ENCODE peak calls at places on chromosome 12, in four cellular contexts. G is fibroblast of mammary gland, T is AG09309, H is transverse colon. P is an unnamed sample.

GRCh38 chr12:116662612-116663144 is 75.2 kb downstream of the SPRING1 start:
- DNase-seq in H (peak), G (no peak), T (no peak), P (no peak)

GRCh38 chr12:77049767-77050353 is 15.5 kb downstream of the E2F7 start:
- DNase-seq in T (no peak), H (no peak), G (peak), P (peak)

GRCh38 chr12:128583453-128583852 is 240.3 kb downstream of the SLC15A4 start:
- DNase-seq in T (no peak), G (no peak), H (no peak), P (no peak)

GRCh38 chr12:95648990-95649791 is 97.9 kb upstream of the USP44 start:
- DNase-seq in G (peak), T (peak), H (no peak), P (peak)

GRCh38 chr12:13044002-13044858 is at the start of gene FAM234B:
- DNase-seq in G (peak), H (peak), T (peak), P (peak)

GRCh38 chr12:102526701-102527100 is 46.3 kb upstream of the IGF1 start:
- DNase-seq in T (no peak), H (no peak), G (peak), P (no peak)

GRCh38 chr12:89179983-89180382 is 172.3 kb downstream of the DUSP6 start:
- DNase-seq in G (peak), T (peak), H (peak), P (peak)

GRCh38 chr12:89947437-89948265 is 239.0 kb upstream of the ATP2B1 start:
- DNase-seq in G (peak), H (no peak), T (peak), P (no peak)

GRCh38 chr12:28172434-28173030 is 17.7 kb upstream of the CCDC91 start:
- DNase-seq in H (peak), T (peak), G (peak), P (peak)

GRCh38 chr12:129659927-129660326 is 243.9 kb downstream of the TMEM132D start:
- DNase-seq in G (peak), T (no peak), H (peak), P (no peak)

GRCh38 chr12:43066471-43066870 is 476.9 kb upstream of the PRICKLE1 start:
- DNase-seq in G (no peak), T (no peak), H (no peak), P (no peak)

GRCh38 chr12:94704452-94704871 is 54.1 kb upstream of the TMCC3 start:
- DNase-seq in T (peak), G (peak), H (no peak), P (peak)

GRCh38 chr12:14756331-14757143 is 46.7 kb downstream of the WBP11 start:
- DNase-seq in T (no peak), H (no peak), G (no peak), P (peak)

GRCh38 chr12:12776261-12776660 is 9.2 kb upstream of the APOLD1 start:
- DNase-seq in T (no peak), H (peak), G (no peak), P (peak)

GRCh38 chr12:21301-22189 is 45.0 kb upstream of the IQSEC3 start:
- DNase-seq in G (no peak), T (no peak), H (no peak), P (no peak)

GRCh38 chr12:107490000-107490399 is 195.6 kb upstream of the PWP1 start:
- DNase-seq in G (no peak), H (no peak), T (no peak), P (no peak)

GRCh38 chr12:45192041-45192695 is 23.7 kb upstream of the ANO6 start:
- DNase-seq in G (peak), H (no peak), T (no peak), P (peak)

GRCh38 chr12:106145539-106146447 is 7.0 kb upstream of the NUAK1 start:
- DNase-seq in T (no peak), H (peak), G (no peak), P (no peak)

GRCh38 chr12:117342682-117343081 is 18.7 kb downstream of the NOS1 start:
- DNase-seq in H (no peak), G (no peak), T (no peak), P (no peak)

GRCh38 chr12:112146123-112146522 is 20.8 kb downstream of the TRAFD1 start:
- DNase-seq in G (no peak), H (no peak), T (no peak), P (no peak)

GRCh38 chr12:8912910-8913309 is 1.4 kb upstream of the PHC1 start:
- DNase-seq in H (no peak), T (no peak), G (peak), P (peak)

GRCh38 chr12:125245601-125246345 is 180.5 kb downstream of the AACS start:
- DNase-seq in G (no peak), T (no peak), H (no peak), P (no peak)

GRCh38 chr12:29241821-29242591 is 92.9 kb downstream of the FAR2 start:
- DNase-seq in T (peak), G (peak), H (peak), P (peak)

GRCh38 chr12:11901687-11902524 is 168.8 kb upstream of the BCL2L14 start:
- DNase-seq in T (no peak), H (no peak), G (no peak), P (no peak)

GRCh38 chr12:70982991-70983390 is 62.5 kb upstream of the PTPRR start:
- DNase-seq in T (no peak), G (peak), H (no peak), P (no peak)

GRCh38 chr12:48033451-48033850 is 29.2 kb upstream of the COL2A1 start:
- DNase-seq in H (no peak), G (no peak), T (no peak), P (no peak)

GRCh38 chr12:89556976-89557375 is 31.1 kb upstream of the POC1B start:
- DNase-seq in T (no peak), H (no peak), G (no peak), P (peak)

DNA sequence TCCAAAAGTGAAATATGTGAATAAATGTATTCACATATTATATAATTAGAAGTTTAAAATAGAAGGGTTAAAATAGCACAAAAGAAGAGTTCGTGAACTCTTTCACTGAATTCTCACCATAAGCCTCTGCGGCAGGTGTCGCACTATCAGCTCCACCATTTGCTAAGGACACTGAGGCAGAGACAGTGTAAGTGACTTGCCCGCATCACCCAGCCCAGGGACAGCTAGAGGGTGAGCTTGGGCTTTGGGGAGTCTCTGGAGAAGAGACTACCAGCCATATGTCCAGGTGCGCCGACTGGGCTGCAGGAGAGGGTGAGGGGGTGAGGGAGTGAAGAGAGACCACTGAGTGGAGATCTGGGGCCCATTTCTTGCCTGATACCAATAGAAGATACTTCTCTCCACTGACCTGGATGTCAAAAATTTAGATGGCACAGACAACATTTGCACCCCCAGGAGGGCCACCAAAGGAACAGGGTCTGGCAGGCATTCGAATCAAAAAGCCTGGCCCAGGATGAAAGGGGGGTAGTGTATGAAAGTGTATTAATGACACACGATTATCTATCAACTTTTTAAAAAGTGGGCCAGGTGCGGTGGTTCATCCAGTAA is 28.5 kb downstream of the FAIM2 start:
- DNase-seq in T (no peak), H (no peak), G (no peak), P (no peak)
- TF ChIP-seq CTCF in T (no peak), H (no peak), G (no peak), P (no peak)

DNA sequence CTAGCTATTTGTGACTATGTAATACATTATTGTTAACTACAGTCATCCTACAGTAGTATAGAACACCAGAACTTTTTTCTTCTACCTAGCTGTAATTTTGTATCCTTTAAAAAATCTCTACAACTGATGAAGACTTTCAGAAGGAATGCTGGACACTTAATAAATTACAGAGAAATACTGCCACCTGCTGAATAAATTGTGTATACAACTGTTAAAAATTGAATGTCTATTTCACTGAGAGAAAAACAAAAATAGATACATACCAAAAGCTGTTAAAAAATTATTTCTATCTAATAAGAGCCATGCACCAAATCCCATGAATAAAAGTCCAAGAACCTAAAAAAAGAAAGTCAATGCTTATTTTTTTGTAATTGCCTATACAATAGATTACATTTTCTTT is 6.6 kb downstream of the TSPAN19 start:
- DNase-seq in T (no peak), G (peak), H (no peak), P (no peak)
- TF ChIP-seq CTCF in T (peak), G (peak), H (peak), P (no peak)

DNA sequence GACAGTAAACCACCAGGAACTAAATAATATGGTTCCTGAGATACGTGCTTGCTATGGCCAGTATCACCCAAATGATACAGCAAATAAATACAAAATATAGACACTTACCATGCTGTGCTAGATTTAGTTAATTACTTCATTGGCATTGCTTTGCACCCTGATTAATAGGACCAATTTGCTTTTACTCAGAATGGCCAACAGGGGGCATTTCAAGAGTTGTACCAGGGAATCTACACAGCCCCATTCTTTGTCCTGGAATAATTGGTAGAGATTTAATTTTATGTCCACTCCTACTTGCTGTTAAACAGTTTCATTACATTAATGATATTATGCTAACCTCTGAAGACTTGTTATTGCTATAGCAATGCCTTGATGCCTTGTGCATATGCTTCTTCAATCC is 280.8 kb downstream of the RERGL start:
- DNase-seq in T (no peak), G (no peak), H (no peak), P (no peak)
- TF ChIP-seq CTCF in T (no peak), G (no peak), H (no peak), P (no peak)

GRCh38 chr12:38907171-38907923 is 2.0 kb upstream of the CPNE8 start:
- DNase-seq in H (no peak), T (no peak), G (peak), P (no peak)

GRCh38 chr12:38912116-38912515 is 6.7 kb upstream of the CPNE8 start:
- DNase-seq in H (no peak), G (no peak), T (no peak), P (no peak)

GRCh38 chr12:38915783-38916182 is 10.4 kb upstream of the CPNE8 start:
- DNase-seq in T (no peak), G (no peak), H (no peak), P (no peak)

GRCh38 chr12:38906482-38907170 is 1.2 kb upstream of the CPNE8 start:
- DNase-seq in H (peak), G (peak), T (peak), P (peak)

DNA sequence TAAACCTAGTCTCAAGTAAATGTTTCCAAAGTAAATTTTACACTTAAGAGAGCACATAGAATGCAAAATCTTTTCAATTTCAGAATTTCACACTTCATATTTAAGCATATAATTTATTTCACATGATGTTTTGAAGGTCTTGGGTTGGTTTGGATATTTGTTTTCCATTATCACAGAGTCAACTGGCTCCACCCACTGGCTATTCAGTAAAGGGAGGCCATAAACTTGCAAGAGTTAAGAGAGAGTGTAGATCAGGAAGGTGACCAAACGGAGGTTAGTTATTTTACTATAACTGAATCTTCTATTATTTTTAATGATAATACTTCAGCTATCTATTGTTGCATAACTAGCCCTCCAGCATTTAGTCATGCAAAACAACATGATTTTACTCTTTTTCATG is 6.2 kb upstream of the CPNE8 start:
- DNase-seq in H (no peak), G (peak), T (no peak), P (no peak)
- TF ChIP-seq CTCF in H (no peak), G (no peak), T (peak), P (no peak)

DNA sequence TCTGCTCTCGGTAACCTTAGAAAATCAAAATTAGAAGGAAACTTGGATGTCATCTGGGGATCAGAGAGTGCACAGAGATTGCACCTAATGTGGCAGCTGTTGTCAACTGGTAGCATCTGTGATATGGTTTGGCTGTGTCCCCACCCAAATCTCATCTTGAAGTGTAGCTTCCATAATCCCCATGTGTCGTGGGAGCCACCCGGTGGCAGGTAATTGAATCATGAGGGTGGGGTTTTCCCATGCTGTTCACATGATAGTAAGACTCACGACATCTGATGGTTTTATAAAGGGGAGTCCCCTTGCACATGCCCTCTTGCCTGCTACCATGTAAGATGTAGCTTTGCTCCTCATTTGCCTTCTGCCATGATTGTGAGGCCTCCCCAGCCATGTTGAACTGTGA is 127.7 kb upstream of the SRRM4 start:
- DNase-seq in G (no peak), H (no peak), T (no peak), P (no peak)
- TF ChIP-seq CTCF in G (no peak), H (no peak), T (no peak), P (no peak)

GRCh38 chr12:92926549-92926948 is 2.5 kb downstream of the EEA1 start:
- DNase-seq in H (no peak), G (no peak), T (no peak), P (no peak)

GRCh38 chr12:92928431-92928961 is 599 bp downstream of the EEA1 start:
- DNase-seq in H (peak), T (no peak), G (peak), P (no peak)

GRCh38 chr12:92927436-92928116 is 1.5 kb downstream of the EEA1 start:
- DNase-seq in G (peak), H (no peak), T (peak), P (no peak)

GRCh38 chr12:92928962-92929915 is at the start of gene EEA1:
- DNase-seq in H (peak), T (peak), G (peak), P (peak)

GRCh38 chr12:92927055-92927435 is 2.0 kb downstream of the EEA1 start:
- DNase-seq in G (peak), T (peak), H (no peak), P (no peak)
- TF ChIP-seq CTCF in G (peak), T (peak), H (peak), P (no peak)

GRCh38 chr12:51678086-51678724 is 87.2 kb downstream of the SCN8A start:
- DNase-seq in H (peak), T (no peak), G (peak), P (peak)
- TF ChIP-seq CTCF in H (peak), T (peak), G (peak), P (peak)

GRCh38 chr12:72264548-72265175 is 7.5 kb upstream of the TRHDE start:
- DNase-seq in H (no peak), G (peak), T (no peak), P (no peak)

GRCh38 chr12:72270246-72270645 is 1.9 kb upstream of the TRHDE start:
- DNase-seq in G (no peak), H (no peak), T (no peak), P (no peak)

GRCh38 chr12:72269491-72269890 is 2.7 kb upstream of the TRHDE start:
- DNase-seq in T (no peak), G (no peak), H (no peak), P (no peak)

GRCh38 chr12:72268386-72268785 is 3.8 kb upstream of the TRHDE start:
- DNase-seq in T (no peak), H (no peak), G (no peak), P (no peak)

GRCh38 chr12:72267974-72268373 is 4.2 kb upstream of the TRHDE start:
- DNase-seq in G (peak), T (no peak), H (no peak), P (no peak)
- TF ChIP-seq CTCF in G (peak), T (peak), H (no peak), P (no peak)

P was measured in Calu3.